ENCODE peak calls at places on chromosome 21, in eight cellular contexts. Q is astrocyte of the spinal cord, H is lung, Y is lower lobe of right lung, O is Panc1, M is upper lobe of right lung, U is GM20000, B is neural crest cell. A is an unnamed sample.

GRCh38 chr21:21690068-21690665 is 692.0 kb downstream of the NCAM2 start:
- DNase-seq in Q (no peak), H (no peak), Y (no peak), O (no peak), M (no peak), U (no peak), B (no peak), A (no peak)

GRCh38 chr21:35697321-35697808 is 363.0 kb downstream of the SETD4 start:
- DNase-seq in Q (peak), H (peak), Y (peak), O (no peak), M (peak), U (no peak), B (no peak), A (no peak)

GRCh38 chr21:35599164-35599563 is 461.2 kb downstream of the SETD4 start:
- DNase-seq in Q (no peak), H (no peak), Y (no peak), O (no peak), M (no peak), U (no peak), B (no peak), A (no peak)

GRCh38 chr21:41397416-41397815 is 28.6 kb upstream of the MX1 start:
- DNase-seq in Q (no peak), H (no peak), Y (no peak), O (no peak), M (no peak), U (no peak), B (no peak), A (no peak)

GRCh38 chr21:42461185-42461520 is 34.9 kb downstream of the RSPH1 start:
- DNase-seq in Q (no peak), H (no peak), Y (no peak), O (no peak), M (no peak), U (no peak), B (no peak), A (no peak)

GRCh38 chr21:45982758-45983731 is 1.5 kb downstream of the COL6A1 start:
- DNase-seq in Q (no peak), H (no peak), Y (peak), O (no peak), M (peak), U (no peak), B (no peak), A (peak)

GRCh38 chr21:34887729-34888568 is 161.2 kb downstream of the RUNX1 start:
- DNase-seq in Q (peak), H (peak), Y (peak), O (peak), M (peak), U (peak), B (peak), A (peak)

GRCh38 chr21:16509466-16509865 is 779.7 kb downstream of the USP25 start:
- DNase-seq in Q (peak), H (no peak), Y (no peak), O (no peak), M (no peak), U (no peak), B (no peak), A (no peak)

GRCh38 chr21:42009018-42009830 is 936 bp downstream of the ZBTB21 start:
- DNase-seq in Q (peak), H (no peak), Y (peak), O (no peak), M (peak), U (peak), B (peak), A (no peak)

GRCh38 chr21:42685036-42685435 is 31.6 kb downstream of the PDE9A start:
- DNase-seq in Q (no peak), H (no peak), Y (no peak), O (no peak), M (no peak), U (no peak), B (no peak), A (no peak)

GRCh38 chr21:37041706-37042271 is 31.1 kb downstream of the PIGP start:
- DNase-seq in Q (no peak), H (no peak), Y (no peak), O (no peak), M (no peak), U (no peak), B (no peak), A (no peak)

GRCh38 chr21:35370071-35370470 is 321.0 kb upstream of the RUNX1 start:
- DNase-seq in Q (no peak), H (no peak), Y (no peak), O (no peak), M (no peak), U (no peak), B (no peak), A (no peak)

GRCh38 chr21:41932576-41933258 is 21.1 kb downstream of the C2CD2 start:
- DNase-seq in Q (no peak), H (no peak), Y (peak), O (no peak), M (no peak), U (no peak), B (no peak), A (no peak)

GRCh38 chr21:36330904-36331303 is 10.9 kb downstream of the MORC3 start:
- DNase-seq in Q (peak), H (no peak), Y (no peak), O (no peak), M (no peak), U (peak), B (peak), A (no peak)

GRCh38 chr21:46194374-46195334 is 10.4 kb upstream of the SPATC1L start:
- DNase-seq in Q (no peak), H (no peak), Y (peak), O (no peak), M (peak), U (no peak), B (no peak), A (peak)

GRCh38 chr21:29347274-29347681 is 48.6 kb downstream of the BACH1 start:
- DNase-seq in Q (no peak), H (no peak), Y (no peak), O (no peak), M (no peak), U (no peak), B (no peak), A (no peak)

GRCh38 chr21:35372201-35372600 is 323.1 kb upstream of the RUNX1 start:
- DNase-seq in Q (no peak), H (no peak), Y (no peak), O (no peak), M (no peak), U (no peak), B (no peak), A (no peak)

GRCh38 chr21:36860736-36861594 is 105.5 kb downstream of the HLCS start:
- DNase-seq in Q (peak), H (peak), Y (no peak), O (no peak), M (no peak), U (no peak), B (no peak), A (no peak)

GRCh38 chr21:41766883-41767605 is at the start of gene RIPK4:
- DNase-seq in Q (peak), H (peak), Y (peak), O (no peak), M (peak), U (peak), B (no peak), A (no peak)

GRCh38 chr21:42117229-42118048 is 46.3 kb downstream of the UMODL1 start:
- DNase-seq in Q (peak), H (peak), Y (peak), O (peak), M (peak), U (peak), B (peak), A (peak)

GRCh38 chr21:27586986-27587385 is 620.1 kb upstream of the ADAMTS5 start:
- DNase-seq in Q (no peak), H (no peak), Y (no peak), O (no peak), M (no peak), U (no peak), B (no peak), A (no peak)

GRCh38 chr21:27584266-27584665 is 617.4 kb upstream of the ADAMTS5 start:
- DNase-seq in Q (no peak), H (no peak), Y (no peak), O (no peak), M (no peak), U (no peak), B (no peak), A (no peak)

GRCh38 chr21:27582246-27582945 is 615.5 kb upstream of the ADAMTS5 start:
- DNase-seq in Q (peak), H (no peak), Y (no peak), O (no peak), M (no peak), U (no peak), B (no peak), A (no peak)

GRCh38 chr21:27582946-27583270 is 616.0 kb upstream of the ADAMTS5 start:
- DNase-seq in Q (no peak), H (no peak), Y (no peak), O (no peak), M (no peak), U (no peak), B (no peak), A (no peak)

GRCh38 chr21:27586326-27586725 is 619.4 kb upstream of the ADAMTS5 start:
- DNase-seq in Q (no peak), H (no peak), Y (no peak), O (no peak), M (no peak), U (no peak), B (no peak), A (no peak)
- TF ChIP-seq CTCF in Q (no peak), H (no peak), Y (no peak), O (no peak), M (no peak), U (no peak), B (no peak), A (no peak)

GRCh38 chr21:38813554-38813953 is 7.8 kb downstream of the ETS2 start:
- DNase-seq in Q (no peak), H (no peak), Y (no peak), O (no peak), M (no peak), U (no peak), B (no peak), A (peak)
- TF ChIP-seq CTCF in Q (no peak), H (no peak), Y (no peak), O (no peak), M (no peak), U (no peak), B (no peak), A (no peak)

GRCh38 chr21:44938976-44939531 is 775 bp upstream of the SLX9 start:
- DNase-seq in Q (no peak), H (no peak), Y (peak), O (no peak), M (peak), U (no peak), B (no peak), A (no peak)
- TF ChIP-seq CTCF in Q (no peak), H (no peak), Y (no peak), O (no peak), M (no peak), U (no peak), B (no peak), A (no peak)

GRCh38 chr21:25929859-25930520 is 195.2 kb downstream of the GABPA start:
- DNase-seq in Q (peak), H (no peak), Y (no peak), O (no peak), M (no peak), U (no peak), B (no peak), A (no peak)
- TF ChIP-seq CTCF in Q (peak), H (no peak), Y (no peak), O (no peak), M (no peak), U (no peak), B (no peak), A (no peak)

GRCh38 chr21:18384771-18385170 is 18.8 kb downstream of the TMPRSS15 start:
- DNase-seq in Q (peak), H (no peak), Y (no peak), O (no peak), M (no peak), U (no peak), B (no peak), A (no peak)
- TF ChIP-seq CTCF in Q (peak), H (no peak), Y (peak), O (peak), M (peak), U (peak), B (peak), A (peak)

DNA sequence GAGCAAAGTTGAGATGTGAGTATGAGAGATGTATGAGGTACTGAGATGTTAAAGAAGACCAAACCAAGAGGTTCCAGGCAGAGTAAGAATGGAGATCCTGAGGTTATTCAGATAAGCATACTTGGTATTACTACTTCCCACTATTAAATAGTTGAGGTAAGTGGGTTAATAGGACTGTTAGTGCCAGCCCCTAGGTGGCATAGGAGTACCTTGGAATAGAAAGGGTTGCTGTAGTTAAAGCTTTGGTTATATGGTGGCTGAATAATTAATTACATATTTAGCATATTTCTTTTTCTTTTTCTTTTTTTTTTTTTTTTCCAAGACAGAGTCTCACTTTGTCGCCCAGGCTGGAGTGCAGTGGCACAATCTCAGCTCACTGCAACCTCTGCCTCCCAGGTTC is 397.9 kb upstream of the TMPRSS15 start:
- DNase-seq in Q (peak), H (no peak), Y (no peak), O (no peak), M (no peak), U (no peak), B (no peak), A (no peak)
- TF ChIP-seq CTCF in Q (peak), H (no peak), Y (no peak), O (peak), M (peak), U (no peak), B (peak), A (peak)

DNA sequence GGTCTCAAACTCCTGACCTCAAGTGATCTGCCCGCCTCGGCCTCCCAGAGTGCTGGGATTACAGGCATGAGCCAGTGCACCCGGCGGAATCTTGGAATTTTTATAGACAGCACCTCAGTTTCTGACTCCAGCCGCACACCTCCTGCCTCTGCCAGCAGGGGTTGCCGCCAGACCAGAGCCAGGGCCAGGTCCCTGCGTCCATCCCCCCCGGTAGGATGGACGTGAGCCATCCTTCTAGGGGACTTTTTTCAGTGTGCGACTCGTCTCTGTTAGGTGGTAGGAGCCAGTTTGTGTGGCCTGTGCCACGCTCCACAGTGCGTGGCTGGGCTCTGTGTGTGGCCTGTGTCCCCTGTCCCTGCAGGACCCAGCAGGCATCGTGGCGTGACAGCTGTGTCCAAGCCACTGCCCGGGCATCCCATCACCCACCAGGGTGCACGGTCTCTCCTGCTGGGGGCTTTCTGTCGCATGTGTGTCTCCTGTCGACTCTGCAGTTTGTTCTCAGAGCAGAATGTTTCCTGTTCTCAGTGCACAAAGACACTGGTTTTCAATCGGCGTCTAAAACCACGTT is 15.6 kb downstream of the CSTB start:
- DNase-seq in Q (no peak), H (no peak), Y (no peak), O (no peak), M (no peak), U (no peak), B (no peak), A (no peak)
- TF ChIP-seq CTCF in Q (no peak), H (no peak), Y (no peak), O (no peak), M (no peak), U (no peak), B (no peak), A (no peak)

DNA sequence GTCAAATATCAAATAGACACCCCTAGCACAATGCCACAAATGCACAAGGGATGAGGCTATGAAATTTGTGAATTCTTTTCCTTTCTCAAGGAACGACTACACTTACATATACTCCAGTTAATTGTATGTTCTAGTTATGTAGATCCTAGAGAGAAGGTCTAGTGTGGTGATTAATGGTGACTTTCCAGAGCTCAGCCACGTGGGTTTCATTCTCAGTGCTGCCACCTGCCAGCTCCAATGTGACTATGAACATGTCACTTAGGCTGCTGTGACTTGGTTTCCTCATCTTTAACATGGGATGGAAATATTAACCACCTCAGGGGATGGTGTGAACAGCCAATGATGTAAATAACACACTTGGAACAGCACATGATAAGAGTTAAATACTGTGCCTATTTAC is 138.3 kb downstream of the APP start:
- DNase-seq in Q (no peak), H (no peak), Y (no peak), O (no peak), M (no peak), U (no peak), B (no peak), A (no peak)
- TF ChIP-seq CTCF in Q (peak), H (no peak), Y (no peak), O (peak), M (no peak), U (no peak), B (no peak), A (peak)

GRCh38 chr21:33751120-33751519 is 108.8 kb downstream of the ITSN1 start:
- DNase-seq in Q (no peak), H (no peak), Y (no peak), O (no peak), M (no peak), U (no peak), B (no peak), A (no peak)

GRCh38 chr21:33755354-33755753 is 113.1 kb downstream of the ITSN1 start:
- DNase-seq in Q (no peak), H (no peak), Y (no peak), O (no peak), M (no peak), U (no peak), B (no peak), A (no peak)

GRCh38 chr21:33752260-33752659 is 110.0 kb downstream of the ITSN1 start:
- DNase-seq in Q (no peak), H (no peak), Y (no peak), O (no peak), M (no peak), U (no peak), B (no peak), A (no peak)

GRCh38 chr21:33751533-33751932 is 109.2 kb downstream of the ITSN1 start:
- DNase-seq in Q (no peak), H (no peak), Y (no peak), O (no peak), M (no peak), U (no peak), B (no peak), A (no peak)

DNA sequence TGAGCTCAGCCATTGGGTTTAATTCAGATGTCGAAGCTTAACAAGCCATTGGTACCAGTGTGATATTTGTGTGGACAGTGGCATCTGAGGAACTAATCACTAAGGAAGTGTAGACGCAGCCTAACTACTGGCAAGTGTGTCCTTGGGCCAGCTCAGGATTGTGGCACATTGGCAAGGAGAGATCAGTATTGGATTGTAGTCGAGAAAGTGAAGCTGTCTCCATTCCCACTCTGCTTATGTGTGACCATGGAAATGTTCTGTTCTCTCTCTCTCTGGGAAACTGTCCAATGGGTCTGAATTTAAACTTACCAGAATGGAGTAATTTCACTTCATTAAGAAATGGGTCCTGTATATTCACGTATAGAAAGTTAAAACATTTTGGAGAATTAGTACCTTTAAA is 112.2 kb downstream of the ITSN1 start:
- DNase-seq in Q (no peak), H (no peak), Y (no peak), O (no peak), M (no peak), U (no peak), B (no peak), A (no peak)
- TF ChIP-seq CTCF in Q (no peak), H (no peak), Y (no peak), O (no peak), M (no peak), U (no peak), B (no peak), A (no peak)

A was measured in osteocyte.